ENCODE peak calls at places on chromosomes 2 and 18, in nine cellular contexts. P, X, E, K, Q, G, Z, N and M are unnamed samples.

GRCh38 chr18:4125246-4125938 is 329.7 kb downstream of the DLGAP1 start:
- DNase-seq in G (no peak), Q (no peak), P (no peak), E (no peak), X (peak), K (no peak), Z (no peak), N (no peak), M (no peak)

GRCh38 chr18:51621103-51621969 is 423.9 kb upstream of the MEX3C start:
- DNase-seq in E (peak), Z (peak), K (no peak), P (peak), Q (no peak), X (no peak), G (no peak), N (peak), M (peak)

GRCh38 chr18:22226801-22227200 is 57.4 kb downstream of the GATA6 start:
- DNase-seq in P (no peak), Z (no peak), X (no peak), Q (no peak), K (no peak), N (no peak), E (no peak), G (no peak), M (no peak)

GRCh38 chr18:67417864-67418523 is 98.5 kb downstream of the DSEL start:
- DNase-seq in Q (peak), P (no peak), N (peak), Z (peak), X (no peak), K (no peak), G (no peak), E (no peak), M (peak)

GRCh38 chr2:105834931-105835330 is 90.2 kb downstream of the NCK2 start:
- DNase-seq in P (no peak), G (no peak), Q (no peak), X (no peak), K (no peak), Z (no peak), N (no peak), E (no peak), M (no peak)

GRCh38 chr2:141331127-141331526 is 799.7 kb downstream of the LRP1B start:
- DNase-seq in P (no peak), Q (peak), X (no peak), Z (peak), K (no peak), E (no peak), G (no peak), N (peak), M (no peak)

GRCh38 chr2:111694690-111695089 is 189.3 kb downstream of the ANAPC1 start:
- DNase-seq in E (no peak), Z (peak), Q (no peak), X (no peak), G (no peak), N (no peak), K (peak), P (no peak), M (no peak)

GRCh38 chr2:38146917-38147307 is 71.0 kb upstream of the CYP1B1 start:
- DNase-seq in Q (peak), E (peak), X (peak), P (no peak), K (no peak), N (peak), G (no peak), Z (peak), M (no peak)

GRCh38 chr2:176117823-176118376 is 1.3 kb downstream of the HOXD10 start:
- DNase-seq in N (no peak), X (no peak), E (no peak), P (no peak), K (no peak), G (no peak), Q (no peak), Z (no peak), M (no peak)

GRCh38 chr2:99825630-99826029 is 316.8 kb downstream of the AFF3 start:
- DNase-seq in X (no peak), Z (no peak), Q (no peak), G (no peak), P (no peak), E (no peak), K (no peak), N (no peak), M (no peak)

GRCh38 chr2:223262946-223263345 is 211.0 kb downstream of the KCNE4 start:
- DNase-seq in N (peak), E (no peak), G (no peak), K (no peak), P (no peak), Z (peak), X (no peak), Q (peak), M (no peak)

GRCh38 chr2:166106431-166107015 is 21.3 kb downstream of the SCN1A start:
- DNase-seq in G (no peak), P (no peak), Z (peak), X (no peak), K (no peak), N (peak), E (peak), Q (no peak), M (no peak)

GRCh38 chr2:138061961-138062360 is 97.7 kb downstream of the HNMT start:
- DNase-seq in K (no peak), N (no peak), G (no peak), Z (no peak), P (no peak), E (no peak), Q (no peak), X (no peak), M (no peak)